ENCODE peak calls at places on chromosome 22, in ten cellular contexts. P is A549, W is AG04450, F is OCI-LY7, B is HS-5, Q is NCI-H1105, L is smooth muscle cell of the brain vasculature, R is globus pallidus, X is sciatic nerve, T is AG04449. K is an unnamed sample.

GRCh38 chr22:48037618-48038017 is 1275.2 kb downstream of the TBC1D22A start:
- DNase-seq in T (no peak), R (no peak), X (no peak), B (no peak), W (no peak), P (no peak), F (no peak), L (no peak), Q (no peak), K (no peak)

GRCh38 chr22:20117656-20118571 is 888 bp upstream of the TRMT2A start:
- DNase-seq in B (no peak), X (no peak), Q (no peak), R (no peak), L (no peak), F (peak), P (no peak), W (no peak), T (no peak), K (no peak)

GRCh38 chr22:27336151-27337090 is 465.1 kb downstream of the MN1 start:
- DNase-seq in W (no peak), Q (no peak), F (no peak), L (no peak), P (no peak), B (peak), T (peak), R (no peak), X (no peak), K (no peak)

GRCh38 chr22:46293591-46294260 is 2.9 kb upstream of the GTSE1 start:
- DNase-seq in W (no peak), R (peak), Q (no peak), T (peak), X (peak), F (peak), P (no peak), L (peak), B (no peak), K (no peak)

GRCh38 chr22:20244744-20245576 is 23.2 kb downstream of the RTN4R start:
- DNase-seq in X (no peak), R (no peak), L (no peak), W (no peak), T (no peak), P (no peak), F (peak), Q (no peak), B (no peak), K (no peak)

GRCh38 chr22:38699143-38699542 is 1.6 kb downstream of the JOSD1 start:
- DNase-seq in X (no peak), P (no peak), R (no peak), L (no peak), B (no peak), F (peak), Q (no peak), W (no peak), T (no peak), K (no peak)

GRCh38 chr22:38299001-38299651 is 18.1 kb downstream of the CSNK1E start:
- DNase-seq in Q (no peak), L (no peak), P (no peak), R (no peak), W (no peak), B (no peak), T (no peak), X (no peak), F (no peak), K (no peak)

GRCh38 chr22:24421428-24421931 is 5.9 kb upstream of the ADORA2A start:
- DNase-seq in W (no peak), P (peak), Q (peak), T (no peak), X (no peak), L (no peak), F (peak), B (no peak), R (no peak), K (no peak)

GRCh38 chr22:45181766-45182165 is 18.0 kb downstream of the NUP50 start:
- DNase-seq in X (no peak), T (no peak), F (no peak), Q (no peak), W (no peak), B (no peak), L (no peak), R (no peak), P (no peak), K (no peak)

GRCh38 chr22:40308999-40309578 is 37.2 kb upstream of the ADSL start:
- DNase-seq in X (no peak), L (no peak), T (no peak), Q (no peak), R (no peak), B (no peak), F (no peak), W (no peak), P (no peak), K (no peak)

GRCh38 chr22:40203568-40203967 is 25.8 kb downstream of the TNRC6B start:
- DNase-seq in Q (peak), T (no peak), W (no peak), B (no peak), L (no peak), X (no peak), F (peak), P (no peak), R (no peak), K (no peak)

GRCh38 chr22:25111579-25112517 is 87.8 kb upstream of the CRYBB3 start:
- DNase-seq in B (no peak), F (no peak), W (no peak), R (peak), T (no peak), L (no peak), X (no peak), P (no peak), Q (no peak), K (peak)

GRCh38 chr22:48744283-48744641 is 1083.4 kb downstream of the BRD1 start:
- DNase-seq in F (no peak), L (no peak), X (peak), R (no peak), B (no peak), T (no peak), W (no peak), Q (no peak), P (no peak), K (peak)

GRCh38 chr22:50326959-50327710 is at the start of gene DENND6B:
- DNase-seq in W (peak), L (no peak), X (peak), P (peak), T (no peak), B (no peak), Q (peak), R (peak), F (peak), K (peak)

GRCh38 chr22:39021552-39022250 is 774 bp downstream of the APOBEC3D start:
- DNase-seq in Q (no peak), L (no peak), B (no peak), W (no peak), P (no peak), T (no peak), R (no peak), X (no peak), F (no peak), K (no peak)

GRCh38 chr22:33324228-33324627 is 266.0 kb upstream of the SYN3 start:
- DNase-seq in L (no peak), B (no peak), Q (no peak), R (no peak), P (no peak), W (no peak), T (no peak), X (no peak), F (no peak), K (no peak)

GRCh38 chr22:49213731-49214352 is 613.8 kb downstream of the BRD1 start:
- DNase-seq in L (no peak), T (no peak), X (peak), F (no peak), B (no peak), Q (no peak), W (no peak), P (no peak), R (no peak), K (peak)

GRCh38 chr22:41883400-41883799 is 31.5 kb downstream of the SHISA8 start:
- DNase-seq in R (no peak), F (no peak), P (no peak), T (no peak), Q (no peak), W (no peak), L (no peak), X (no peak), B (no peak), K (no peak)

GRCh38 chr22:39153220-39153860 is 860 bp upstream of the CBX7 start:
- DNase-seq in R (no peak), F (no peak), T (no peak), W (no peak), L (no peak), P (no peak), B (no peak), Q (no peak), X (peak), K (no peak)

GRCh38 chr22:41762980-41763779 is 37.3 kb upstream of the CCDC134 start:
- DNase-seq in L (no peak), P (peak), F (peak), X (peak), R (no peak), Q (peak), T (no peak), W (no peak), B (no peak), K (no peak)

GRCh38 chr22:50526849-50527801 is 1.7 kb upstream of the SCO2 start:
- DNase-seq in Q (peak), T (no peak), P (peak), W (no peak), X (peak), R (no peak), L (no peak), B (no peak), F (peak), K (peak)

GRCh38 chr22:46070215-46070721 is 80.1 kb upstream of the PPARA start:
- DNase-seq in Q (no peak), F (peak), T (no peak), B (no peak), P (peak), W (no peak), R (no peak), X (peak), L (no peak), K (peak)

GRCh38 chr22:24810043-24810749 is 4.2 kb downstream of the SGSM1 start:
- DNase-seq in W (no peak), R (peak), L (no peak), F (no peak), T (no peak), Q (peak), X (no peak), B (no peak), P (no peak), K (peak)

GRCh38 chr22:28951969-28952521 is 68.7 kb downstream of the ZNRF3 start:
- DNase-seq in R (no peak), X (no peak), Q (no peak), B (no peak), L (peak), T (no peak), F (no peak), W (no peak), P (no peak), K (no peak)

GRCh38 chr22:37905534-37906363 is at the start of gene MICALL1:
- DNase-seq in R (peak), P (peak), F (peak), X (peak), L (no peak), T (no peak), W (no peak), B (peak), Q (peak), K (peak)

GRCh38 chr22:35785181-35785923 is 67.7 kb downstream of the APOL5 start:
- DNase-seq in B (no peak), X (no peak), T (peak), W (no peak), Q (no peak), P (no peak), F (no peak), R (no peak), L (no peak), K (no peak)

GRCh38 chr22:48842976-48843375 is 984.7 kb downstream of the BRD1 start:
- DNase-seq in T (no peak), L (no peak), R (no peak), F (no peak), Q (no peak), X (no peak), W (no peak), B (no peak), P (no peak), K (no peak)

GRCh38 chr22:19818264-19819208 is 36.1 kb downstream of the GNB1L start:
- DNase-seq in B (no peak), Q (no peak), L (no peak), P (no peak), F (peak), W (no peak), X (no peak), T (no peak), R (no peak), K (peak)

GRCh38 chr22:28299760-28300159 is 379.9 kb downstream of the TTC28 start:
- DNase-seq in W (no peak), R (peak), T (no peak), F (no peak), Q (no peak), P (no peak), X (no peak), B (no peak), L (no peak), K (no peak)

GRCh38 chr22:49934144-49934890 is 15.9 kb downstream of the CRELD2 start:
- DNase-seq in P (no peak), T (no peak), X (no peak), L (no peak), F (no peak), B (no peak), Q (no peak), R (peak), W (no peak), K (peak)

GRCh38 chr22:28141614-28142013 is 222.6 kb upstream of the PITPNB start:
- DNase-seq in P (no peak), Q (no peak), T (peak), R (no peak), B (no peak), W (peak), L (no peak), F (no peak), X (no peak), K (no peak)

GRCh38 chr22:47902646-47903180 is 1140.3 kb downstream of the TBC1D22A start:
- DNase-seq in L (no peak), F (no peak), Q (no peak), W (no peak), T (no peak), R (no peak), P (no peak), B (no peak), X (no peak), K (no peak)

GRCh38 chr22:45692549-45692948 is 20.9 kb downstream of the ATXN10 start:
- DNase-seq in L (no peak), P (peak), W (no peak), T (no peak), R (no peak), B (peak), F (no peak), Q (no peak), X (no peak), K (no peak)

GRCh38 chr22:27473533-27473932 is 328.0 kb downstream of the MN1 start:
- DNase-seq in Q (no peak), W (no peak), F (no peak), P (peak), T (no peak), R (no peak), X (no peak), B (no peak), L (no peak), K (no peak)

GRCh38 chr22:29702931-29703594 is 16.7 kb upstream of the CABP7 start:
- DNase-seq in L (no peak), B (no peak), R (peak), Q (no peak), T (no peak), X (peak), P (no peak), W (no peak), F (peak), K (no peak)

GRCh38 chr22:49328630-49329405 is 498.9 kb downstream of the BRD1 start:
- DNase-seq in X (peak), R (no peak), Q (no peak), B (no peak), L (no peak), P (no peak), W (no peak), F (no peak), T (no peak), K (peak)

K was measured in stomach.